ENCODE peak calls at places on chromosomes 2 and 18, in four cellular contexts. Y is K562, W is HepG2, V is H1. X is an unnamed sample.

GRCh38 chr2:213306320-213306942 is 22.2 kb downstream of the SPAG16 start:
- DNase-seq in Y (no peak), W (no peak), V (no peak), X (peak; percentile 52)

GRCh38 chr2:222701709-222702108 is 30.3 kb downstream of the MOGAT1 start:
- DNase-seq in Y (no peak), W (no peak), V (no peak), X (no peak)

GRCh38 chr18:12238861-12239260 is 15.3 kb upstream of the CIDEA start:
- DNase-seq in Y (no peak), W (no peak), V (no peak), X (no peak)

GRCh38 chr2:47274054-47274779 is 119.1 kb upstream of the STPG4 start:
- DNase-seq in Y (no peak), W (no peak), V (no peak), X (no peak)

GRCh38 chr18:39751161-39751560 is 2185.6 kb upstream of the CELF4 start:
- DNase-seq in Y (no peak), W (no peak), V (no peak), X (no peak)

GRCh38 chr2:232951891-232952290 is 61.2 kb downstream of the NGEF start:
- DNase-seq in Y (no peak), W (no peak), V (no peak), X (peak; percentile 31)

GRCh38 chr2:232325324-232326273 is 53.0 kb upstream of the ALPP start:
- DNase-seq in Y (peak; percentile 25), W (peak; percentile 42), V (no peak), X (peak; percentile 39)

GRCh38 chr18:37668971-37669747 is 103.6 kb upstream of the CELF4 start:
- DNase-seq in Y (no peak), W (no peak), V (no peak), X (no peak)

GRCh38 chr18:29003194-29003593 is 826.3 kb upstream of the CDH2 start:
- DNase-seq in Y (no peak), W (no peak), V (no peak), X (no peak)

GRCh38 chr2:143802871-143803650 is 673.8 kb downstream of the ARHGAP15 start:
- DNase-seq in Y (no peak), W (no peak), V (no peak), X (no peak)

GRCh38 chr18:34350778-34351177 is 126.1 kb upstream of the NOL4 start:
- DNase-seq in Y (no peak), W (no peak), V (no peak), X (no peak)

GRCh38 chr2:167986223-167986622 is 261.2 kb downstream of the STK39 start:
- DNase-seq in Y (no peak), W (no peak), V (no peak), X (no peak)

GRCh38 chr2:169300617-169301530 is 61.5 kb downstream of the LRP2 start:
- DNase-seq in Y (no peak), W (no peak), V (no peak), X (no peak)

GRCh38 chr2:42572297-42573081 is 4.1 kb downstream of the MTA3 start:
- DNase-seq in Y (no peak), W (no peak), V (no peak), X (no peak)

GRCh38 chr2:70560452-70560851 is 6.8 kb upstream of the TGFA start:
- DNase-seq in Y (no peak), W (no peak), V (no peak), X (no peak)

GRCh38 chr18:54183390-54183789 is 41.1 kb downstream of the MBD2 start:
- DNase-seq in Y (no peak), W (no peak), V (no peak), X (no peak)

GRCh38 chr2:54720563-54720962 is 2.9 kb upstream of the EML6 start:
- DNase-seq in Y (no peak), W (no peak), V (no peak), X (no peak)

GRCh38 chr2:161122772-161123530 is 37.3 kb upstream of the TANK start:
- DNase-seq in Y (peak; percentile 32), W (peak; percentile 87), V (no peak), X (peak; percentile 75)

GRCh38 chr2:37809525-37809924 is 115.6 kb upstream of the RMDN2 start:
- DNase-seq in Y (no peak), W (no peak), V (no peak), X (peak; percentile 37)

GRCh38 chr2:157413342-157414035 is 30.4 kb downstream of the CYTIP start:
- DNase-seq in Y (no peak), W (no peak), V (no peak), X (no peak)

GRCh38 chr18:58754544-58755068 is 83.3 kb downstream of the MALT1 start:
- DNase-seq in Y (no peak), W (no peak), V (no peak), X (no peak)

GRCh38 chr2:50018938-50019337 is 864.6 kb upstream of the FSHR start:
- DNase-seq in Y (no peak), W (no peak), V (no peak), X (no peak)

GRCh38 chr18:47683774-47684173 is 246.7 kb downstream of the SMAD2 start:
- DNase-seq in Y (no peak), W (no peak), V (no peak), X (no peak)

GRCh38 chr2:99512081-99512480 is 22.3 kb upstream of the REV1 start:
- DNase-seq in Y (no peak), W (no peak), V (no peak), X (no peak)

GRCh38 chr2:32963941-32964340 is 17.2 kb downstream of the LTBP1 start:
- DNase-seq in Y (no peak), W (no peak), V (no peak), X (no peak)

GRCh38 chr2:240205348-240205747 is 64.9 kb upstream of the OTOS start:
- DNase-seq in Y (no peak), W (no peak), V (no peak), X (peak; percentile 46)

GRCh38 chr18:13273800-13274199 is 55.2 kb downstream of the LDLRAD4 start:
- DNase-seq in Y (no peak), W (no peak), V (no peak), X (no peak)

GRCh38 chr2:70978388-70979357 is at the start of gene ANKRD53:
- DNase-seq in Y (no peak), W (no peak), V (no peak), X (no peak)

GRCh38 chr2:80703532-80703931 is 399.0 kb upstream of the LRRTM1 start:
- DNase-seq in Y (no peak), W (no peak), V (no peak), X (no peak)

GRCh38 chr2:216082805-216083204 is 1.1 kb downstream of the TMEM169 start:
- DNase-seq in Y (no peak), W (peak; percentile 40), V (no peak), X (no peak)

GRCh38 chr2:28649481-28650260 is 102.0 kb upstream of the PPP1CB start:
- DNase-seq in Y (no peak), W (peak; percentile 36), V (no peak), X (no peak)

GRCh38 chr2:17166506-17166905 is 351.7 kb downstream of the RAD51AP2 start:
- DNase-seq in Y (no peak), W (no peak), V (no peak), X (no peak)

GRCh38 chr2:155895016-155895415 is 437.5 kb downstream of the NR4A2 start:
- DNase-seq in Y (no peak), W (no peak), V (no peak), X (no peak)

GRCh38 chr2:217839750-217840107 is 163.1 kb downstream of the TNS1 start:
- DNase-seq in Y (no peak), W (no peak), V (no peak), X (no peak)

GRCh38 chr2:10389596-10389995 is 58.5 kb downstream of the ODC1 start:
- DNase-seq in Y (no peak), W (no peak), V (no peak), X (no peak)

GRCh38 chr18:55869547-55869946 is 281.6 kb upstream of the TCF4 start:
- DNase-seq in Y (no peak), W (no peak), V (no peak), X (no peak)

GRCh38 chr18:36461551-36461987 is 164.1 kb downstream of the FHOD3 start:
- DNase-seq in Y (no peak), W (no peak), V (no peak), X (no peak)
- TF ChIP-seq PHF8 in Y (no peak), W (no peak), V (no peak), X (no peak)

GRCh38 chr2:173150963-173151362 is 75.3 kb downstream of the MAP3K20 start:
- DNase-seq in Y (no peak), W (no peak), V (no peak), X (no peak)

GRCh38 chr2:173149491-173149890 is 73.8 kb downstream of the MAP3K20 start:
- DNase-seq in Y (no peak), W (no peak), V (no peak), X (no peak)

GRCh38 chr2:173150087-173150486 is 74.4 kb downstream of the MAP3K20 start:
- DNase-seq in Y (no peak), W (no peak), V (no peak), X (no peak)

GRCh38 chr2:173146590-173146989 is 70.9 kb downstream of the MAP3K20 start:
- DNase-seq in Y (no peak), W (no peak), V (no peak), X (no peak)

GRCh38 chr2:173148520-173148919 is 72.9 kb downstream of the MAP3K20 start:
- DNase-seq in Y (no peak), W (no peak), V (no peak), X (no peak)
- TF ChIP-seq PHF8 in Y (no peak), W (no peak), V (no peak), X (no peak)

DNA sequence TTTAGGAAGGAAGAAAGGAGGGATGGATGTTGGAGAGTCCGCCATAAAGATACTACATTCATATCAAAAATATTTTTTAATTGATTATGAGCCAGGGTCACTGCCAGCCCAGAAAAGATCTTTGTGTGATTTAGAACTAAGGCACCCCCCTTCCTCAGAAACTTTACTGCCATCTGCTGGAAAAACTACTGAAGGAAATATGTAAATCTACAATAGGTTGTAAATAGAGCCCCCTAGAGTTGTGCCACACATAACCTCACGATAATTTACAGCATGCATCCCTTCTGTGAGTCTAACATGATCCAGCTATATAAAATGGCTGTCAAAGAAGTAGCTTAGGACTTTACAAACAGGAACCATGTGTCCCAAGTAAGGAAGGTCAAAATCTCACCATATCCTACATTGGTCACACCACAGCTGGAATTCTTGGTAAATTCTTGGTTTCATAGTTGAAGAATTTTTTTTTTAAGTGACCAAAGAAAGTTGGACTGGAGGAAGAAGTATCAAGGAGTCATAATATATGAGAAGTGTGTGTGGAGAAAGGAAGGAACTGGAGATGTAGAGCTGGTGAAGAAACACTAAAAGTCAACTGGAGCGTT is 152.5 kb downstream of the CYP26B1 start:
- DNase-seq in Y (peak; percentile 19), W (peak; percentile 43), V (no peak), X (peak; percentile 47)
- TF ChIP-seq PHF8 in Y (no peak), W (no peak), V (no peak), X (no peak)

GRCh38 chr2:126771501-126772195 is 115.7 kb downstream of the GYPC start:
- DNase-seq in Y (peak; percentile 15), W (no peak), V (no peak), X (no peak)
- TF ChIP-seq PHF8 in Y (no peak), W (no peak), V (no peak), X (no peak)

DNA sequence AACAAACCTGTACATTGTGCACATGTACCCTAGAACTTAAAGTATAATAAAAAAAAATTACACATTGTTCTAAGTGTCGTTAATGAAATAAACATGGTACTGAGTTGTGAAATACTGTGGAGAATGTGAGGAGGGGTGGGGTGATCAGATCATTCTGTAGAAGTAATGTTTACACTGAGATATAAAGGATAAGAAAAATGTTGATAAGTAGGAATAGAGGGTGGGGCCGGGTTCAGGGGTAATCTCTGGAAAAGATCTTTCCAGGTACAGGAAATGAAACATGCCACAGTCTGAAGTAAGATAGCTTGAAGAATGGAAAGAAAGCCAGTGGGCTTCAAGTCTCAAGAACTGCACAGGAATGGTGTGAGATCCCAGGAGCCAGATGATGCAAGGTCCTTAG is 1482.4 kb downstream of the LRP1B start:
- DNase-seq in Y (no peak), W (no peak), V (no peak), X (no peak)
- TF ChIP-seq PHF8 in Y (no peak), W (no peak), V (no peak), X (no peak)

GRCh38 chr18:22872894-22873537 is 60.1 kb upstream of the RBBP8 start:
- DNase-seq in Y (no peak), W (peak; percentile 33), V (no peak), X (peak; percentile 1)
- TF ChIP-seq PHF8 in Y (no peak), W (no peak), V (no peak), X (no peak)